ENCODE peak calls at places on chromosomes 13 and 19, in nine cellular contexts. F is progenitor cell of endocrine pancreas, Q is HCT116, P is fibroblast of lung, J is psoas muscle, O is AG09319, L is HFFc6, T is endodermal cell, E is astrocyte of the cerebellum. H is an unnamed sample.

GRCh38 chr19:46478356-46478986 is 7.1 kb upstream of the PNMA8A start:
- DNase-seq in F (no peak), Q (no peak), P (peak), J (no peak), O (no peak), L (peak), T (peak), E (no peak), H (peak)

GRCh38 chr13:110390572-110390971 is 83.5 kb downstream of the COL4A2 start:
- DNase-seq in F (no peak), Q (no peak), P (peak), J (no peak), O (peak), L (peak), T (no peak), E (no peak), H (no peak)

GRCh38 chr13:75318138-75318833 is 163.7 kb downstream of the TBC1D4 start:
- DNase-seq in F (no peak), Q (no peak), P (no peak), J (no peak), O (no peak), L (no peak), T (no peak), E (no peak), H (no peak)

GRCh38 chr13:47250141-47250540 is 353.3 kb upstream of the HTR2A start:
- DNase-seq in F (no peak), Q (no peak), P (peak), J (no peak), O (no peak), L (no peak), T (no peak), E (peak), H (no peak)

GRCh38 chr13:23378009-23378632 is 55.4 kb downstream of the SACS start:
- DNase-seq in F (no peak), Q (no peak), P (peak), J (no peak), O (peak), L (peak), T (no peak), E (peak), H (no peak)

GRCh38 chr19:41808663-41809566 is 12.5 kb downstream of the CEACAM3 start:
- DNase-seq in F (no peak), Q (no peak), P (no peak), J (peak), O (no peak), L (no peak), T (peak), E (no peak), H (no peak)

GRCh38 chr19:10568444-10568825 is 344 bp downstream of the CDKN2D start:
- DNase-seq in F (no peak), Q (no peak), P (no peak), J (peak), O (no peak), L (no peak), T (peak), E (no peak), H (no peak)

GRCh38 chr19:2982983-2983350 is 5.6 kb downstream of the TLE6 start:
- DNase-seq in F (no peak), Q (no peak), P (peak), J (peak), O (peak), L (peak), T (peak), E (peak), H (no peak)

GRCh38 chr19:57769345-57770131 is at the start of gene ZNF586:
- DNase-seq in F (peak), Q (peak), P (peak), J (peak), O (peak), L (peak), T (peak), E (peak), H (peak)

GRCh38 chr13:41199061-41199460 is 4.7 kb upstream of the KBTBD7 start:
- DNase-seq in F (no peak), Q (no peak), P (no peak), J (no peak), O (no peak), L (no peak), T (no peak), E (no peak), H (no peak)

GRCh38 chr13:43908156-43909126 is 28.7 kb downstream of the LACC1 start:
- DNase-seq in F (no peak), Q (peak), P (peak), J (no peak), O (no peak), L (peak), T (no peak), E (peak), H (no peak)

GRCh38 chr13:92573467-92574057 is 653.0 kb upstream of the GPC6 start:
- DNase-seq in F (no peak), Q (no peak), P (peak), J (no peak), O (no peak), L (no peak), T (peak), E (peak), H (peak)

GRCh38 chr19:44813331-44814131 is 4.6 kb downstream of the BCAM start:
- DNase-seq in F (no peak), Q (no peak), P (no peak), J (no peak), O (no peak), L (no peak), T (peak), E (no peak), H (peak)
- TF ChIP-seq CTCF in F (no peak), Q (peak), P (no peak), J (no peak), O (no peak), L (no peak), T (peak), E (no peak), H (no peak)

DNA sequence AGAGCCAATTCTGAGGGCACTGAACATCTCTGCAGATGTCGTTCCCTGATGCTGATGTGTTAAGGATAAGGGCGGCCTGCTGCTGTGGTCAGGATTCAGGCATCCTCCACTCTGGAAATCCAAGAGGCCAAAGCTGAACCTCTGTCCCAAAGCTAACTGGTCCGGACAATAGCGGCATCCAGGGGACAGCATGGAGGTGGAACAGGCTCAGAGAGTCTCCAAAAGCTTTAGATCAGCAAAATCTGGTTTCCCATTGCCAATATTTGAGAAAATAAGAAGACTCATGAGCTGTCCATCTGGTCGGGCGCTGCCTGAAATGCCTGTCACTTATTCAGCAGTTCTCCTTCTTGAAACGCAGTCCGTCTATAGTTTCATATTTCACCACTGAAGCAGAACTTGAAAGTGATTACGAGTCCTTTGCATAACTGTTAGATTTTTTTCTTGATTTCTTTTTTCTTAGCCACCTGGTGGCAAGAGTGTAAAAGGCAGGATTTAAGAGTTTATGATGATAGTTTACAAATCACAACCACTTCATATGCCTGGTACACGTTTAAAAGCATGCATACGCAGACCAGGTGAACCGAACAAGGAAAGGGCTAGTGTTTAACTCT is 45.9 kb downstream of the GGACT start:
- DNase-seq in F (no peak), Q (no peak), P (peak), J (no peak), O (peak), L (peak), T (no peak), E (peak), H (no peak)
- TF ChIP-seq CTCF in F (peak), Q (peak), P (peak), J (peak), O (peak), L (peak), T (peak), E (peak), H (peak)

GRCh38 chr13:39415403-39415802 is 187.6 kb downstream of the LHFPL6 start:
- DNase-seq in F (no peak), Q (peak), P (peak), J (peak), O (no peak), L (peak), T (peak), E (no peak), H (no peak)

GRCh38 chr13:39417643-39418042 is 185.3 kb downstream of the LHFPL6 start:
- DNase-seq in F (no peak), Q (no peak), P (peak), J (no peak), O (no peak), L (peak), T (peak), E (peak), H (no peak)

GRCh38 chr13:39418424-39418823 is 184.6 kb downstream of the LHFPL6 start:
- DNase-seq in F (no peak), Q (no peak), P (no peak), J (no peak), O (no peak), L (no peak), T (no peak), E (no peak), H (no peak)

GRCh38 chr13:39419068-39419467 is 183.9 kb downstream of the LHFPL6 start:
- DNase-seq in F (no peak), Q (no peak), P (no peak), J (no peak), O (no peak), L (no peak), T (no peak), E (no peak), H (no peak)

GRCh38 chr13:39417131-39417530 is 185.9 kb downstream of the LHFPL6 start:
- DNase-seq in F (no peak), Q (no peak), P (no peak), J (no peak), O (no peak), L (peak), T (peak), E (no peak), H (peak)
- TF ChIP-seq CTCF in F (peak), Q (peak), P (peak), J (no peak), O (no peak), L (peak), T (peak), E (peak), H (peak)

GRCh38 chr19:15156391-15156790 is 44.4 kb downstream of the NOTCH3 start:
- DNase-seq in F (no peak), Q (no peak), P (no peak), J (no peak), O (no peak), L (no peak), T (no peak), E (no peak), H (no peak)

GRCh38 chr19:15159251-15159650 is 41.5 kb downstream of the NOTCH3 start:
- DNase-seq in F (no peak), Q (no peak), P (no peak), J (no peak), O (no peak), L (no peak), T (no peak), E (no peak), H (no peak)

GRCh38 chr19:15166700-15167099 is 34.1 kb downstream of the NOTCH3 start:
- DNase-seq in F (no peak), Q (no peak), P (no peak), J (no peak), O (no peak), L (no peak), T (no peak), E (no peak), H (no peak)

GRCh38 chr19:15161028-15161984 is 39.5 kb downstream of the NOTCH3 start:
- DNase-seq in F (no peak), Q (peak), P (peak), J (no peak), O (no peak), L (no peak), T (no peak), E (no peak), H (peak)
- TF ChIP-seq CTCF in F (peak), Q (peak), P (peak), J (no peak), O (peak), L (peak), T (peak), E (no peak), H (peak)

GRCh38 chr13:51895906-51896888 is 34.4 kb downstream of the CCDC70 start:
- DNase-seq in F (peak), Q (peak), P (peak), J (no peak), O (no peak), L (peak), T (peak), E (peak), H (peak)
- TF ChIP-seq CTCF in F (peak), Q (peak), P (peak), J (peak), O (peak), L (peak), T (peak), E (peak), H (peak)